ENCODE peak calls at places on chromosomes 7 and 10, in seven cellular contexts. Q is GM18507, A is NCI-H2171, X is HT1080, V is iPS DF 19.7, J is activated T-cell treated with anti-CD3 and anti-CD28 coated beads for 24 hours, T is GM12865. Z is an unnamed sample.

GRCh38 chr7:116218051-116218645 is 7.8 kb downstream of the TES start:
- DNase-seq in Q (no peak), A (no peak), X (peak; percentile 95), V (no peak), J (no peak), T (no peak), Z (no peak)

GRCh38 chr10:89207181-89207800 is at the start of gene CH25H:
- DNase-seq in Q (no peak), A (no peak), X (peak; percentile 21), V (peak; percentile 38), J (peak; percentile 36), T (peak; percentile 21), Z (peak; percentile 33)

GRCh38 chr10:17056781-17057191 is 72.8 kb downstream of the CUBN start:
- DNase-seq in Q (no peak), A (no peak), X (no peak), V (no peak), J (no peak), T (no peak), Z (no peak)

GRCh38 chr10:21173964-21174669 is 277.0 kb upstream of the NEBL start:
- DNase-seq in Q (no peak), A (peak; percentile 38), X (peak; percentile 21), V (peak; percentile 28), J (peak; percentile 16), T (peak; percentile 4), Z (peak; percentile 33)

GRCh38 chr10:25547391-25547790 is 372.6 kb downstream of the GPR158 start:
- DNase-seq in Q (no peak), A (no peak), X (peak; percentile 52), V (no peak), J (no peak), T (no peak), Z (no peak)

GRCh38 chr7:107874605-107875446 is 16.2 kb upstream of the DLD start:
- DNase-seq in Q (no peak), A (peak; percentile 47), X (peak; percentile 78), V (no peak), J (peak; percentile 20), T (peak; percentile 59), Z (peak; percentile 41)

GRCh38 chr7:69823151-69823744 is 225.0 kb downstream of the AUTS2 start:
- DNase-seq in Q (no peak), A (peak; percentile 35), X (no peak), V (no peak), J (no peak), T (no peak), Z (no peak)

GRCh38 chr10:116162851-116163250 is 110.2 kb downstream of the GFRA1 start:
- DNase-seq in Q (no peak), A (no peak), X (no peak), V (no peak), J (no peak), T (no peak), Z (no peak)

GRCh38 chr7:130699686-130700085 is 13.3 kb upstream of the TSGA13 start:
- DNase-seq in Q (no peak), A (no peak), X (no peak), V (no peak), J (no peak), T (no peak), Z (no peak)

GRCh38 chr10:8051851-8052257 is 2.6 kb upstream of the GATA3 start:
- DNase-seq in Q (no peak), A (no peak), X (no peak), V (no peak), J (no peak), T (no peak), Z (peak; percentile 17)

GRCh38 chr7:13017325-13017853 is 330.0 kb downstream of the ARL4A start:
- DNase-seq in Q (no peak), A (no peak), X (peak; percentile 61), V (peak; percentile 67), J (no peak), T (no peak), Z (no peak)

GRCh38 chr7:1136841-1137516 is 23.0 kb downstream of the ZFAND2A start:
- DNase-seq in Q (no peak), A (no peak), X (no peak), V (no peak), J (no peak), T (no peak), Z (no peak)

GRCh38 chr10:127699311-127699710 is 37.7 kb upstream of the FOXI2 start:
- DNase-seq in Q (no peak), A (no peak), X (no peak), V (no peak), J (no peak), T (no peak), Z (no peak)

GRCh38 chr7:55593515-55594318 is 21.4 kb upstream of the VOPP1 start:
- DNase-seq in Q (no peak), A (peak; percentile 36), X (peak; percentile 63), V (no peak), J (peak; percentile 63), T (peak; percentile 70), Z (peak; percentile 67)

GRCh38 chr7:134552105-134552504 is 3.2 kb downstream of the AKR1B15 start:
- DNase-seq in Q (no peak), A (no peak), X (peak; percentile 48), V (no peak), J (no peak), T (no peak), Z (no peak)

GRCh38 chr10:71330789-71331404 is 11.8 kb downstream of the SLC29A3 start:
- DNase-seq in Q (no peak), A (no peak), X (no peak), V (no peak), J (no peak), T (no peak), Z (no peak)

GRCh38 chr7:117673367-117673766 is 193.5 kb downstream of the CFTR start:
- DNase-seq in Q (no peak), A (no peak), X (no peak), V (peak; percentile 56), J (no peak), T (no peak), Z (no peak)

GRCh38 chr10:74927701-74928100 is 101.3 kb downstream of the KAT6B start:
- DNase-seq in Q (no peak), A (no peak), X (peak; percentile 26), V (no peak), J (no peak), T (no peak), Z (no peak)

GRCh38 chr10:31317652-31318381 is 1.2 kb upstream of the ZEB1 start:
- DNase-seq in Q (no peak), A (no peak), X (no peak), V (no peak), J (no peak), T (no peak), Z (no peak)

GRCh38 chr10:101303087-101303753 is 50.7 kb upstream of the BTRC start:
- DNase-seq in Q (no peak), A (no peak), X (no peak), V (no peak), J (no peak), T (no peak), Z (no peak)

GRCh38 chr7:50650057-50650664 is 85.0 kb upstream of the DDC start:
- DNase-seq in Q (no peak), A (no peak), X (no peak), V (no peak), J (no peak), T (no peak), Z (no peak)

GRCh38 chr10:80407836-80408197 is 534 bp upstream of the PRXL2A start:
- DNase-seq in Q (no peak), A (no peak), X (no peak), V (no peak), J (peak; percentile 54), T (no peak), Z (peak; percentile 56)

GRCh38 chr7:158479021-158479679 is 108.5 kb downstream of the PTPRN2 start:
- DNase-seq in Q (no peak), A (no peak), X (no peak), V (no peak), J (no peak), T (no peak), Z (no peak)

GRCh38 chr7:116188-116981 is 76.0 kb upstream of the FAM20C start:
- DNase-seq in Q (no peak), A (no peak), X (no peak), V (no peak), J (no peak), T (no peak), Z (no peak)

GRCh38 chr10:78432582-78432981 is 398.9 kb downstream of the RPS24 start:
- DNase-seq in Q (no peak), A (no peak), X (no peak), V (no peak), J (no peak), T (no peak), Z (no peak)

GRCh38 chr10:97673736-97674525 is 13.1 kb downstream of the AVPI1 start:
- DNase-seq in Q (no peak), A (no peak), X (peak; percentile 80), V (no peak), J (no peak), T (no peak), Z (no peak)

GRCh38 chr7:141460781-141461715 is 90.2 kb upstream of the AGK start:
- DNase-seq in Q (no peak), A (no peak), X (no peak), V (no peak), J (no peak), T (no peak), Z (no peak)

GRCh38 chr10:133241501-133242205 is 4.0 kb downstream of the VENTX start:
- DNase-seq in Q (no peak), A (no peak), X (no peak), V (no peak), J (no peak), T (peak; percentile 45), Z (no peak)

GRCh38 chr7:64882341-64883112 is 20.5 kb upstream of the ZNF273 start:
- DNase-seq in Q (no peak), A (no peak), X (no peak), V (peak; percentile 45), J (peak; percentile 33), T (no peak), Z (peak; percentile 41)

GRCh38 chr7:44760034-44760580 is 11.5 kb downstream of the ZMIZ2 start:
- DNase-seq in Q (no peak), A (no peak), X (no peak), V (no peak), J (no peak), T (no peak), Z (no peak)

GRCh38 chr7:121753965-121754364 is 119.0 kb upstream of the PTPRZ1 start:
- DNase-seq in Q (no peak), A (no peak), X (no peak), V (no peak), J (no peak), T (no peak), Z (no peak)

GRCh38 chr10:13439771-13440708 is 88.8 kb downstream of the BEND7 start:
- DNase-seq in Q (peak; percentile 33), A (peak; percentile 49), X (peak; percentile 37), V (no peak), J (peak; percentile 61), T (peak; percentile 42), Z (peak; percentile 67)

GRCh38 chr7:140276001-140276400 is 99.2 kb upstream of the KDM7A start:
- DNase-seq in Q (no peak), A (no peak), X (no peak), V (no peak), J (no peak), T (no peak), Z (no peak)

GRCh38 chr10:122159159-122159970 is 111.7 kb upstream of the BTBD16 start:
- DNase-seq in Q (no peak), A (peak; percentile 39), X (no peak), V (no peak), J (no peak), T (no peak), Z (no peak)